ENCODE peak calls at places on chromosomes 2 and 18, in four cellular contexts. One of them, this sample, is unnamed.

GRCh38 chr2:153870308-153870707 is 1.4 kb upstream of the GALNT13 start:
- DNase-seq in K562: no peak
- DNase-seq in HepG2: peak; percentile 45
- DNase-seq in Panc1: no peak
- DNase-seq in this sample: no peak

GRCh38 chr2:70978388-70979357 is at the start of gene ANKRD53:
- DNase-seq in K562: no peak
- DNase-seq in HepG2: no peak
- DNase-seq in Panc1: no peak
- DNase-seq in this sample: no peak

GRCh38 chr2:127695491-127696472 is 5.5 kb upstream of the SFT2D3 start:
- DNase-seq in K562: no peak
- DNase-seq in HepG2: no peak
- DNase-seq in Panc1: no peak
- DNase-seq in this sample: peak; percentile 27

GRCh38 chr2:215920244-215921100 is 92.9 kb downstream of the MREG start:
- DNase-seq in K562: peak; percentile 71
- DNase-seq in HepG2: peak; percentile 81
- DNase-seq in Panc1: peak; percentile 43
- DNase-seq in this sample: peak; percentile 65

GRCh38 chr18:9700261-9700796 is 7.8 kb upstream of the RAB31 start:
- DNase-seq in K562: peak; percentile 54
- DNase-seq in HepG2: no peak
- DNase-seq in Panc1: no peak
- DNase-seq in this sample: no peak

GRCh38 chr2:222142027-222142426 is 156.8 kb downstream of the PAX3 start:
- DNase-seq in K562: no peak
- DNase-seq in HepG2: no peak
- DNase-seq in Panc1: no peak
- DNase-seq in this sample: no peak

GRCh38 chr2:196586511-196586991 is 53.0 kb upstream of the CCDC150 start:
- DNase-seq in K562: peak; percentile 2
- DNase-seq in HepG2: no peak
- DNase-seq in Panc1: no peak
- DNase-seq in this sample: no peak

GRCh38 chr2:75007819-75008218 is 49.4 kb downstream of the POLE4 start:
- DNase-seq in K562: no peak
- DNase-seq in HepG2: no peak
- DNase-seq in Panc1: no peak
- DNase-seq in this sample: no peak

GRCh38 chr2:10239561-10239967 is 63.1 kb upstream of the HPCAL1 start:
- DNase-seq in K562: peak; percentile 56
- DNase-seq in HepG2: no peak
- DNase-seq in Panc1: no peak
- DNase-seq in this sample: no peak

GRCh38 chr2:84152471-84152870 is 306.6 kb downstream of the SUCLG1 start:
- DNase-seq in K562: no peak
- DNase-seq in HepG2: no peak
- DNase-seq in Panc1: no peak
- DNase-seq in this sample: no peak

GRCh38 chr2:37421686-37422085 is 77.3 kb downstream of the QPCT start:
- DNase-seq in K562: no peak
- DNase-seq in HepG2: no peak
- DNase-seq in Panc1: no peak
- DNase-seq in this sample: no peak

GRCh38 chr18:68817584-68817983 is 19.7 kb downstream of the CCDC102B start:
- DNase-seq in K562: no peak
- DNase-seq in HepG2: no peak
- DNase-seq in Panc1: no peak
- DNase-seq in this sample: no peak

GRCh38 chr2:221671515-221671914 is 99.4 kb upstream of the EPHA4 start:
- DNase-seq in K562: no peak
- DNase-seq in HepG2: no peak
- DNase-seq in Panc1: no peak
- DNase-seq in this sample: no peak

GRCh38 chr2:25582079-25582830 is 91.1 kb downstream of the DTNB start:
- DNase-seq in K562: no peak
- DNase-seq in HepG2: no peak
- DNase-seq in Panc1: no peak
- DNase-seq in this sample: no peak

GRCh38 chr2:210169871-210170441 is 1.3 kb downstream of the KANSL1L start:
- DNase-seq in K562: no peak
- DNase-seq in HepG2: peak; percentile 13
- DNase-seq in Panc1: no peak
- DNase-seq in this sample: no peak

GRCh38 chr2:142682528-142682927 is 194.9 kb upstream of the KYNU start:
- DNase-seq in K562: no peak
- DNase-seq in HepG2: peak; percentile 32
- DNase-seq in Panc1: no peak
- DNase-seq in this sample: peak; percentile 13

GRCh38 chr2:60385648-60386047 is 167.8 kb downstream of the BCL11A start:
- DNase-seq in K562: no peak
- DNase-seq in HepG2: no peak
- DNase-seq in Panc1: no peak
- DNase-seq in this sample: no peak

GRCh38 chr2:169734172-169734847 is 678 bp downstream of the KLHL23 start:
- DNase-seq in K562: peak; percentile 58
- DNase-seq in HepG2: no peak
- DNase-seq in Panc1: no peak
- DNase-seq in this sample: no peak

GRCh38 chr2:20091305-20091991 is 40.0 kb upstream of the LAPTM4A start:
- DNase-seq in K562: peak; percentile 57
- DNase-seq in HepG2: no peak
- DNase-seq in Panc1: no peak
- DNase-seq in this sample: no peak

GRCh38 chr2:67215214-67215613 is 181.9 kb upstream of the ETAA1 start:
- DNase-seq in K562: peak; percentile 50
- DNase-seq in HepG2: peak; percentile 35
- DNase-seq in Panc1: no peak
- DNase-seq in this sample: no peak

GRCh38 chr2:201969241-201969937 is 64.3 kb upstream of the FZD7 start:
- DNase-seq in K562: no peak
- DNase-seq in HepG2: no peak
- DNase-seq in Panc1: no peak
- DNase-seq in this sample: no peak

GRCh38 chr2:27735263-27735904 is 36.1 kb upstream of the MRPL33 start:
- DNase-seq in K562: peak; percentile 59
- DNase-seq in HepG2: no peak
- DNase-seq in Panc1: no peak
- DNase-seq in this sample: no peak

GRCh38 chr18:33826151-33826550 is 248.1 kb downstream of the ASXL3 start:
- DNase-seq in K562: no peak
- DNase-seq in HepG2: no peak
- DNase-seq in Panc1: no peak
- DNase-seq in this sample: no peak

GRCh38 chr2:113910110-113910717 is 20.3 kb downstream of the ACTR3 start:
- DNase-seq in K562: peak; percentile 26
- DNase-seq in HepG2: no peak
- DNase-seq in Panc1: no peak
- DNase-seq in this sample: peak; percentile 15

GRCh38 chr2:177727577-177728351 is 335.2 kb downstream of the AGPS start:
- DNase-seq in K562: peak; percentile 86
- DNase-seq in HepG2: no peak
- DNase-seq in Panc1: no peak
- DNase-seq in this sample: no peak

GRCh38 chr2:21438949-21439348 is 315.2 kb downstream of the TDRD15 start:
- DNase-seq in K562: peak; percentile 2
- DNase-seq in HepG2: no peak
- DNase-seq in Panc1: no peak
- DNase-seq in this sample: no peak

GRCh38 chr2:42238644-42239288 is 69.6 kb downstream of the EML4 start:
- DNase-seq in K562: peak; percentile 68
- DNase-seq in HepG2: peak; percentile 53
- DNase-seq in Panc1: peak; percentile 24
- DNase-seq in this sample: peak; percentile 6

GRCh38 chr2:30938196-30938595 is 130.9 kb upstream of the CAPN13 start:
- DNase-seq in K562: no peak
- DNase-seq in HepG2: no peak
- DNase-seq in Panc1: no peak
- DNase-seq in this sample: no peak

GRCh38 chr18:79644666-79645057 is 34.9 kb upstream of the CTDP1 start:
- DNase-seq in K562: no peak
- DNase-seq in HepG2: no peak
- DNase-seq in Panc1: no peak
- DNase-seq in this sample: no peak

GRCh38 chr2:132584976-132585817 is 84.8 kb downstream of the LYPD1 start:
- DNase-seq in K562: no peak
- DNase-seq in HepG2: no peak
- DNase-seq in Panc1: no peak
- DNase-seq in this sample: no peak

GRCh38 chr2:37982147-37982582 is 57.1 kb downstream of the RMDN2 start:
- DNase-seq in K562: peak; percentile 70
- DNase-seq in HepG2: peak; percentile 60
- DNase-seq in Panc1: peak; percentile 47
- DNase-seq in this sample: peak; percentile 44

DNA sequence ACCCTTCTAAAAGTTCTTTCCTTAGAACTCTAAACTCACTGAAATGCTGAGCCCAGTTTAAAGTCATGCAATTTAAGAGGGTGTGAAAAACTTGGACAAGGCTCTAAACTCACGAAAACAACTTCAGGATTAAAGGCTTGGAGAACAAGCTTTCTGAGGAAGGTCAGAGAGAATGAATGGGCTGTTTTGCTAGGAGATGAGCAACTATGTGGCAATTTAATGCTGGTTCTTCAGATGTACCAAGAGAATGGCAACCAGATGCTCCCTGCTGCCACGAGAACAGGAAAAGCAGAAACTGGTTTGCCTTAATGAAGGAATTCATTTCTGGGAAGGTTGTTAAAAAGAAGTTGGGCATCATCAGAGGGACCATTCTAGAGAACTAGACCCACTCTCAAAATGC is 77.8 kb upstream of the PMAIP1 start:
- DNase-seq in K562: no peak
- DNase-seq in HepG2: no peak
- DNase-seq in Panc1: no peak
- DNase-seq in this sample: no peak
- TF ChIP-seq TCF7L2 in K562: no peak
- TF ChIP-seq TCF7L2 in HepG2: no peak
- TF ChIP-seq TCF7L2 in Panc1: no peak
- TF ChIP-seq TCF7L2 in this sample: no peak

DNA sequence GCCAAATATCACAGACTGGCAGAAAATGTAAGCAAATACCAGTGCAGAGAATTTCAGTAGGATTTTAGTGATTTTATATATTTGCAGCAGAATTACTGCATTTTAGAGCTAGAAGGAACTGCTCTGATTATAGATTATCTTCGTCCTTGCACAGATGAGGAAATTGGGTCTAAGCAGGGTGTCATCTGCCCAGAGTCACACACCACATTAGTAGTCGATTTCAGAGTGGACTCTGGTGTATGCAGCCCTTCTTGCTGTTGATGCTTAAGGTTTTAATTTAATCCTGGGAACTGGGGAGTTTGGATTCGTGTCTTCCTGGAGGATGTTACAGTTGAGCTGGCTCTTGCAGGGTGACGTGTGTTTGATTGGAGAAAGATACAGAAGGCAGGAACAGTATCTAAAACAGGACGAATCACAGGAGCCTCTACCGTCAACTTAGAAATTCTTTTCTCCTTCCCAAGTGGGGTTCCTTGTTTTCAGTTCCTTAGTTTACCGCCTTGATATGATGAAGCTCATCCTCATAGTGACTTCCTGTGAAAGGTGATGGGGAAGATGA is 6.9 kb downstream of the SOCS6 start:
- DNase-seq in K562: no peak
- DNase-seq in HepG2: no peak
- DNase-seq in Panc1: no peak
- DNase-seq in this sample: no peak
- TF ChIP-seq TCF7L2 in K562: no peak
- TF ChIP-seq TCF7L2 in HepG2: no peak
- TF ChIP-seq TCF7L2 in Panc1: no peak
- TF ChIP-seq TCF7L2 in this sample: no peak

GRCh38 chr2:204024503-204024902 is 87.9 kb downstream of the ICOS start:
- DNase-seq in K562: peak; percentile 11
- DNase-seq in HepG2: peak; percentile 33
- DNase-seq in Panc1: peak; percentile 18
- DNase-seq in this sample: peak; percentile 19
- TF ChIP-seq TCF7L2 in K562: no peak
- TF ChIP-seq TCF7L2 in HepG2: no peak
- TF ChIP-seq TCF7L2 in Panc1: no peak
- TF ChIP-seq TCF7L2 in this sample: no peak

GRCh38 chr18:54716586-54716985 is 111.7 kb upstream of the RAB27B start:
- DNase-seq in K562: no peak
- DNase-seq in HepG2: no peak
- DNase-seq in Panc1: no peak
- DNase-seq in this sample: no peak

GRCh38 chr18:54720590-54720989 is 107.7 kb upstream of the RAB27B start:
- DNase-seq in K562: no peak
- DNase-seq in HepG2: no peak
- DNase-seq in Panc1: no peak
- DNase-seq in this sample: no peak

GRCh38 chr18:54718436-54718773 is 109.9 kb upstream of the RAB27B start:
- DNase-seq in K562: no peak
- DNase-seq in HepG2: no peak
- DNase-seq in Panc1: no peak
- DNase-seq in this sample: no peak

GRCh38 chr18:54713386-54713785 is 114.9 kb upstream of the RAB27B start:
- DNase-seq in K562: no peak
- DNase-seq in HepG2: no peak
- DNase-seq in Panc1: no peak
- DNase-seq in this sample: no peak

DNA sequence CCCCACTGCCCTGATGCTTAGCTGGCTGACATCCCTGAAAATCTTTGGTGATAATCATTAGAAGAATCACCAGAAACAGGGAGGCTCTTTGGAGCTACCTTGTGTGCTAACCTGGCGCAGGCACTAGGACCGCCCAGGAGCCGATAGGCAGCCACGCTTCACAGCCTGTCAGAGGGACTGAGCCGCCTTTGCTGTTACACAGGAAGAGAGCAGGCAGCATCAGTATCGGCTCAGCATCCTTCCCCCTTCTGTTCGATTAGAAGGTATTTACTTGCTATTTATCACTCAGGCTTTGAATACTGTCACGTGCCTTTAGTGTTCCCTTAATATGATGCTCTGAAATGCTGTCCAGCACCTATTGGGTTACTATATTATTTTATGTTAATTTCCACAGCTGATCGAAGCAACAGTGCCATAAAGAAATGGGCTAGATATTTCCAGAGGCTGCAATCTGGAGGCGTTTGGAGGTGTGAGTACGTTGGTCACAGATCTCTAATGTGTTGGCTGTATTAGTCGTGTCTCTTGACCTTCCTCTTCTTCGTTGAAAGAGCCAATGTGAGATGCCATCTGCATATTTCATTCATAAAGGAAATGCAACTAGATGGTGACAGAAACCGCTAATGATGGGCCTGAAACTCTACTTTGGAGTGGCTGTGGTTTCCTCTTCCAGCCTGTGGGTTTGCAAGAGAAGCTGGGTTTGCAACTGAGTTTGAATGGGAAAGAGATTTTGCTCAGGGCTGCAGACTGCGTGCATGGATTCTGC is 110.4 kb upstream of the RAB27B start:
- DNase-seq in K562: peak; percentile 16
- DNase-seq in HepG2: no peak
- DNase-seq in Panc1: no peak
- DNase-seq in this sample: no peak
- TF ChIP-seq TCF7L2 in K562: no peak
- TF ChIP-seq TCF7L2 in HepG2: no peak
- TF ChIP-seq TCF7L2 in Panc1: no peak
- TF ChIP-seq TCF7L2 in this sample: no peak

This sample was measured in HCT116.